ENCODE peak calls at places on chromosomes 6 and 20, in six cellular contexts. One of them, this sample, is unnamed.

GRCh38 chr6:97215157-97215769 is 67.8 kb downstream of the MMS22L start:
- DNase-seq in NCI-H510A treated with DMSO at 0.1 percent for 48 hours: no peak
- DNase-seq in AG08395: peak
- DNase-seq in PC-9: no peak
- DNase-seq in A549: peak
- DNase-seq in HS-5: no peak
- DNase-seq in this sample: peak

GRCh38 chr20:43322851-43323250 is 133.1 kb upstream of the PTPRT start:
- DNase-seq in NCI-H510A treated with DMSO at 0.1 percent for 48 hours: peak
- DNase-seq in AG08395: peak
- DNase-seq in PC-9: no peak
- DNase-seq in A549: peak
- DNase-seq in HS-5: no peak
- DNase-seq in this sample: no peak

GRCh38 chr6:136921936-136922679 is at the start of gene SLC35D3:
- DNase-seq in NCI-H510A treated with DMSO at 0.1 percent for 48 hours: no peak
- DNase-seq in AG08395: peak
- DNase-seq in PC-9: no peak
- DNase-seq in A549: peak
- DNase-seq in HS-5: no peak
- DNase-seq in this sample: peak

GRCh38 chr20:53981752-53982437 is 88.5 kb downstream of the BCAS1 start:
- DNase-seq in NCI-H510A treated with DMSO at 0.1 percent for 48 hours: no peak
- DNase-seq in AG08395: no peak
- DNase-seq in PC-9: no peak
- DNase-seq in A549: no peak
- DNase-seq in HS-5: peak
- DNase-seq in this sample: no peak

GRCh38 chr6:3442444-3443220 is 14.2 kb downstream of the SLC22A23 start:
- DNase-seq in NCI-H510A treated with DMSO at 0.1 percent for 48 hours: no peak
- DNase-seq in AG08395: peak
- DNase-seq in PC-9: peak
- DNase-seq in A549: peak
- DNase-seq in HS-5: peak
- DNase-seq in this sample: peak

GRCh38 chr6:36803482-36803881 is 35.8 kb downstream of the CPNE5 start:
- DNase-seq in NCI-H510A treated with DMSO at 0.1 percent for 48 hours: no peak
- DNase-seq in AG08395: no peak
- DNase-seq in PC-9: no peak
- DNase-seq in A549: no peak
- DNase-seq in HS-5: no peak
- DNase-seq in this sample: no peak

GRCh38 chr20:57129303-57129702 is 137.1 kb downstream of the BMP7 start:
- DNase-seq in NCI-H510A treated with DMSO at 0.1 percent for 48 hours: no peak
- DNase-seq in AG08395: no peak
- DNase-seq in PC-9: no peak
- DNase-seq in A549: no peak
- DNase-seq in HS-5: no peak
- DNase-seq in this sample: no peak

GRCh38 chr20:50731930-50732690 is 730 bp downstream of the PARD6B start:
- DNase-seq in NCI-H510A treated with DMSO at 0.1 percent for 48 hours: peak
- DNase-seq in AG08395: no peak
- DNase-seq in PC-9: no peak
- DNase-seq in A549: peak
- DNase-seq in HS-5: no peak
- DNase-seq in this sample: no peak

GRCh38 chr6:45697605-45698004 is 318.1 kb downstream of the CLIC5 start:
- DNase-seq in NCI-H510A treated with DMSO at 0.1 percent for 48 hours: no peak
- DNase-seq in AG08395: peak
- DNase-seq in PC-9: peak
- DNase-seq in A549: peak
- DNase-seq in HS-5: peak
- DNase-seq in this sample: peak

GRCh38 chr20:46188866-46189265 is 70.8 kb downstream of the CD40 start:
- DNase-seq in NCI-H510A treated with DMSO at 0.1 percent for 48 hours: no peak
- DNase-seq in AG08395: no peak
- DNase-seq in PC-9: no peak
- DNase-seq in A549: no peak
- DNase-seq in HS-5: no peak
- DNase-seq in this sample: no peak

GRCh38 chr6:113031591-113031990 is 684.5 kb downstream of the RFPL4B start:
- DNase-seq in NCI-H510A treated with DMSO at 0.1 percent for 48 hours: no peak
- DNase-seq in AG08395: no peak
- DNase-seq in PC-9: no peak
- DNase-seq in A549: no peak
- DNase-seq in HS-5: no peak
- DNase-seq in this sample: no peak

GRCh38 chr20:37567671-37568588 is 40.3 kb upstream of the BLCAP start:
- DNase-seq in NCI-H510A treated with DMSO at 0.1 percent for 48 hours: peak
- DNase-seq in AG08395: no peak
- DNase-seq in PC-9: no peak
- DNase-seq in A549: no peak
- DNase-seq in HS-5: no peak
- DNase-seq in this sample: peak

GRCh38 chr6:44430322-44430721 is 42.8 kb downstream of the CDC5L start:
- DNase-seq in NCI-H510A treated with DMSO at 0.1 percent for 48 hours: no peak
- DNase-seq in AG08395: peak
- DNase-seq in PC-9: no peak
- DNase-seq in A549: no peak
- DNase-seq in HS-5: no peak
- DNase-seq in this sample: no peak

GRCh38 chr6:52390361-52390727 is 28.4 kb downstream of the PAQR8 start:
- DNase-seq in NCI-H510A treated with DMSO at 0.1 percent for 48 hours: peak
- DNase-seq in AG08395: peak
- DNase-seq in PC-9: peak
- DNase-seq in A549: no peak
- DNase-seq in HS-5: peak
- DNase-seq in this sample: peak

GRCh38 chr6:15329154-15329781 is 83.4 kb downstream of the JARID2 start:
- DNase-seq in NCI-H510A treated with DMSO at 0.1 percent for 48 hours: no peak
- DNase-seq in AG08395: peak
- DNase-seq in PC-9: no peak
- DNase-seq in A549: no peak
- DNase-seq in HS-5: peak
- DNase-seq in this sample: peak

GRCh38 chr6:157272866-157273755 is 50.2 kb downstream of the TMEM242 start:
- DNase-seq in NCI-H510A treated with DMSO at 0.1 percent for 48 hours: no peak
- DNase-seq in AG08395: no peak
- DNase-seq in PC-9: no peak
- DNase-seq in A549: no peak
- DNase-seq in HS-5: no peak
- DNase-seq in this sample: no peak

GRCh38 chr20:31678389-31679356 is 41.0 kb downstream of the COX4I2 start:
- DNase-seq in NCI-H510A treated with DMSO at 0.1 percent for 48 hours: no peak
- DNase-seq in AG08395: no peak
- DNase-seq in PC-9: peak
- DNase-seq in A549: no peak
- DNase-seq in HS-5: no peak
- DNase-seq in this sample: peak

GRCh38 chr6:72769459-72770125 is 147.7 kb downstream of the KCNQ5 start:
- DNase-seq in NCI-H510A treated with DMSO at 0.1 percent for 48 hours: no peak
- DNase-seq in AG08395: no peak
- DNase-seq in PC-9: no peak
- DNase-seq in A549: no peak
- DNase-seq in HS-5: no peak
- DNase-seq in this sample: no peak

GRCh38 chr6:168385380-168385779 is 55.6 kb upstream of the SMOC2 start:
- DNase-seq in NCI-H510A treated with DMSO at 0.1 percent for 48 hours: no peak
- DNase-seq in AG08395: no peak
- DNase-seq in PC-9: no peak
- DNase-seq in A549: no peak
- DNase-seq in HS-5: no peak
- DNase-seq in this sample: no peak

GRCh38 chr6:149318581-149319286 is 1.2 kb downstream of the TAB2 start:
- DNase-seq in NCI-H510A treated with DMSO at 0.1 percent for 48 hours: no peak
- DNase-seq in AG08395: no peak
- DNase-seq in PC-9: no peak
- DNase-seq in A549: no peak
- DNase-seq in HS-5: no peak
- DNase-seq in this sample: no peak

GRCh38 chr6:37051138-37052026 is 45.9 kb downstream of the FGD2 start:
- DNase-seq in NCI-H510A treated with DMSO at 0.1 percent for 48 hours: peak
- DNase-seq in AG08395: peak
- DNase-seq in PC-9: peak
- DNase-seq in A549: peak
- DNase-seq in HS-5: no peak
- DNase-seq in this sample: peak

GRCh38 chr6:161242779-161243693 is 30.8 kb downstream of the AGPAT4 start:
- DNase-seq in NCI-H510A treated with DMSO at 0.1 percent for 48 hours: no peak
- DNase-seq in AG08395: peak
- DNase-seq in PC-9: no peak
- DNase-seq in A549: no peak
- DNase-seq in HS-5: no peak
- DNase-seq in this sample: no peak

GRCh38 chr20:44264287-44264686 is 17.2 kb downstream of the GDAP1L1 start:
- DNase-seq in NCI-H510A treated with DMSO at 0.1 percent for 48 hours: no peak
- DNase-seq in AG08395: no peak
- DNase-seq in PC-9: no peak
- DNase-seq in A549: no peak
- DNase-seq in HS-5: no peak
- DNase-seq in this sample: no peak

GRCh38 chr6:52157301-52157930 is 28.8 kb upstream of the IL17A start:
- DNase-seq in NCI-H510A treated with DMSO at 0.1 percent for 48 hours: no peak
- DNase-seq in AG08395: peak
- DNase-seq in PC-9: no peak
- DNase-seq in A549: no peak
- DNase-seq in HS-5: peak
- DNase-seq in this sample: no peak

GRCh38 chr6:131831392-131831791 is 23.6 kb downstream of the ENPP1 start:
- DNase-seq in NCI-H510A treated with DMSO at 0.1 percent for 48 hours: no peak
- DNase-seq in AG08395: peak
- DNase-seq in PC-9: no peak
- DNase-seq in A549: no peak
- DNase-seq in HS-5: no peak
- DNase-seq in this sample: peak

GRCh38 chr6:41524634-41525011 is 21.6 kb upstream of the FOXP4 start:
- DNase-seq in NCI-H510A treated with DMSO at 0.1 percent for 48 hours: no peak
- DNase-seq in AG08395: no peak
- DNase-seq in PC-9: no peak
- DNase-seq in A549: no peak
- DNase-seq in HS-5: no peak
- DNase-seq in this sample: no peak

GRCh38 chr20:57594092-57594911 is 25.9 kb downstream of the ZBP1 start:
- DNase-seq in NCI-H510A treated with DMSO at 0.1 percent for 48 hours: peak
- DNase-seq in AG08395: peak
- DNase-seq in PC-9: no peak
- DNase-seq in A549: peak
- DNase-seq in HS-5: no peak
- DNase-seq in this sample: peak

GRCh38 chr6:125554456-125554855 is 195.0 kb upstream of the HEY2 start:
- DNase-seq in NCI-H510A treated with DMSO at 0.1 percent for 48 hours: no peak
- DNase-seq in AG08395: peak
- DNase-seq in PC-9: no peak
- DNase-seq in A549: no peak
- DNase-seq in HS-5: peak
- DNase-seq in this sample: no peak

GRCh38 chr20:51156041-51156795 is 133.3 kb upstream of the KCNG1 start:
- DNase-seq in NCI-H510A treated with DMSO at 0.1 percent for 48 hours: no peak
- DNase-seq in AG08395: peak
- DNase-seq in PC-9: no peak
- DNase-seq in A549: no peak
- DNase-seq in HS-5: no peak
- DNase-seq in this sample: no peak

GRCh38 chr20:45100563-45101245 is at the start of gene KCNS1:
- DNase-seq in NCI-H510A treated with DMSO at 0.1 percent for 48 hours: no peak
- DNase-seq in AG08395: peak
- DNase-seq in PC-9: no peak
- DNase-seq in A549: no peak
- DNase-seq in HS-5: no peak
- DNase-seq in this sample: no peak

GRCh38 chr6:158686791-158687381 is 37.0 kb downstream of the SYTL3 start:
- DNase-seq in NCI-H510A treated with DMSO at 0.1 percent for 48 hours: no peak
- DNase-seq in AG08395: no peak
- DNase-seq in PC-9: no peak
- DNase-seq in A549: no peak
- DNase-seq in HS-5: no peak
- DNase-seq in this sample: no peak

GRCh38 chr6:161436106-161436876 is 162.4 kb upstream of the AGPAT4 start:
- DNase-seq in NCI-H510A treated with DMSO at 0.1 percent for 48 hours: no peak
- DNase-seq in AG08395: no peak
- DNase-seq in PC-9: no peak
- DNase-seq in A549: no peak
- DNase-seq in HS-5: no peak
- DNase-seq in this sample: no peak

GRCh38 chr6:119856136-119856535 is 506.6 kb upstream of the MAN1A1 start:
- DNase-seq in NCI-H510A treated with DMSO at 0.1 percent for 48 hours: no peak
- DNase-seq in AG08395: no peak
- DNase-seq in PC-9: no peak
- DNase-seq in A549: no peak
- DNase-seq in HS-5: no peak
- DNase-seq in this sample: peak

GRCh38 chr20:56843817-56844216 is 214.7 kb downstream of the TFAP2C start:
- DNase-seq in NCI-H510A treated with DMSO at 0.1 percent for 48 hours: no peak
- DNase-seq in AG08395: no peak
- DNase-seq in PC-9: no peak
- DNase-seq in A549: peak
- DNase-seq in HS-5: no peak
- DNase-seq in this sample: no peak

GRCh38 chr6:57159127-57159526 is 13.0 kb upstream of the BAG2 start:
- DNase-seq in NCI-H510A treated with DMSO at 0.1 percent for 48 hours: no peak
- DNase-seq in AG08395: no peak
- DNase-seq in PC-9: no peak
- DNase-seq in A549: no peak
- DNase-seq in HS-5: no peak
- DNase-seq in this sample: no peak

GRCh38 chr20:56924976-56925695 is 296.0 kb downstream of the TFAP2C start:
- DNase-seq in NCI-H510A treated with DMSO at 0.1 percent for 48 hours: no peak
- DNase-seq in AG08395: peak
- DNase-seq in PC-9: no peak
- DNase-seq in A549: no peak
- DNase-seq in HS-5: no peak
- DNase-seq in this sample: no peak